ENCODE peak calls at places on chromosomes 4 and X, in four cellular contexts. X, R, H and O are unnamed samples.

GRCh38 chr4:190020790-190021717 is 6.0 kb downstream of the FRG2 start:
- DNase-seq in X (peak), R (peak), H (peak), O (no peak)

GRCh38 chr4:173242466-173243250 is 74.0 kb downstream of the GALNT7 start:
- DNase-seq in X (no peak), R (no peak), H (no peak), O (no peak)

GRCh38 chr4:139560396-139561084 is 4.5 kb upstream of the SETD7 start:
- DNase-seq in X (peak), R (no peak), H (no peak), O (no peak)

GRCh38 chr4:105784761-105785160 is 76.2 kb downstream of the GSTCD start:
- DNase-seq in X (no peak), R (no peak), H (no peak), O (no peak)

GRCh38 chrX:150508461-150509367 is 59.7 kb upstream of the MTM1 start:
- DNase-seq in X (peak), R (peak), H (no peak), O (no peak)

GRCh38 chrX:140672840-140673731 is 36.5 kb upstream of the LINC00632 start:
- DNase-seq in X (no peak), R (no peak), H (no peak), O (no peak)

GRCh38 chr4:95190751-95191436 is 357.9 kb downstream of the UNC5C start:
- DNase-seq in X (peak), R (no peak), H (no peak), O (no peak)

GRCh38 chr4:3475041-3475712 is 12.1 kb downstream of the DOK7 start:
- DNase-seq in X (no peak), R (no peak), H (no peak), O (no peak)

GRCh38 chrX:16462912-16463311 is 187.0 kb upstream of the S100G start:
- DNase-seq in X (peak), R (no peak), H (no peak), O (no peak)

GRCh38 chr4:167934216-167934615 is 158.1 kb upstream of the ANXA10 start:
- DNase-seq in X (no peak), R (no peak), H (no peak), O (no peak)

GRCh38 chr4:57110635-57111546 is 706 bp upstream of the IGFBP7 start:
- DNase-seq in X (peak), R (peak), H (peak), O (no peak)

GRCh38 chr4:80365928-80366327 is 30.4 kb downstream of the CFAP299 start:
- DNase-seq in X (peak), R (peak), H (peak), O (peak)

GRCh38 chr4:76801621-76802545 is 96.1 kb downstream of the SOWAHB start:
- DNase-seq in X (peak), R (no peak), H (no peak), O (no peak)

GRCh38 chrX:38701073-38701472 is 100.2 kb upstream of the MID1IP1 start:
- DNase-seq in X (no peak), R (no peak), H (no peak), O (no peak)

GRCh38 chrX:86507337-86507736 is 359.1 kb downstream of the DACH2 start:
- DNase-seq in X (peak), R (no peak), H (no peak), O (no peak)

GRCh38 chr4:54840992-54841768 is 183.4 kb downstream of the KIT start:
- DNase-seq in X (peak), R (no peak), H (no peak), O (no peak)

GRCh38 chr4:76090241-76090691 is 15.8 kb downstream of the ART3 start:
- DNase-seq in X (peak), R (peak), H (no peak), O (no peak)

GRCh38 chr4:54661156-54661555 is 3.4 kb downstream of the KIT start:
- DNase-seq in X (no peak), R (no peak), H (no peak), O (no peak)

GRCh38 chrX:80014141-80014940 is at the start of gene TBX22:
- DNase-seq in X (no peak), R (no peak), H (no peak), O (no peak)

GRCh38 chrX:150731795-150732194 is 38.6 kb downstream of the MTMR1 start:
- DNase-seq in X (peak), R (no peak), H (peak), O (no peak)

GRCh38 chr4:52704676-52705075 is 45.6 kb upstream of the USP46 start:
- DNase-seq in X (no peak), R (no peak), H (no peak), O (no peak)

GRCh38 chr4:10063544-10064300 is 42.4 kb upstream of the SLC2A9 start:
- DNase-seq in X (peak), R (peak), H (no peak), O (no peak)

GRCh38 chr4:828641-829271 is 2.8 kb upstream of the CPLX1 start:
- DNase-seq in X (peak), R (no peak), H (no peak), O (no peak)

GRCh38 chr4:76729991-76730390 is 168.0 kb downstream of the SOWAHB start:
- DNase-seq in X (no peak), R (no peak), H (no peak), O (no peak)

GRCh38 chrX:28135378-28136047 is 154.3 kb upstream of the DCAF8L1 start:
- DNase-seq in X (no peak), R (no peak), H (no peak), O (no peak)

GRCh38 chrX:24026403-24026801 is 584 bp downstream of the KLHL15 start:
- DNase-seq in X (peak), R (no peak), H (no peak), O (no peak)

GRCh38 chrX:124332481-124333424 is at the start of gene TEX13D:
- DNase-seq in X (no peak), R (no peak), H (no peak), O (no peak)

GRCh38 chr4:80302616-80303223 is 32.8 kb upstream of the CFAP299 start:
- DNase-seq in X (no peak), R (no peak), H (no peak), O (no peak)